ENCODE peak calls at places on chromosomes 7 and 10, in four cellular contexts. X, T, O and G are unnamed samples.

GRCh38 chr10:81036257-81036656 is 498.6 kb downstream of the SH2D4B start:
- DNase-seq in X (no peak), T (no peak), O (no peak), G (no peak)

GRCh38 chr10:1316107-1316805 is 260.1 kb downstream of the WDR37 start:
- DNase-seq in X (no peak), T (no peak), O (no peak), G (no peak)

GRCh38 chr10:16381083-16381482 is 55.7 kb upstream of the PTER start:
- DNase-seq in X (no peak), T (no peak), O (no peak), G (no peak)

GRCh38 chr10:3961082-3961481 is 176.1 kb upstream of the KLF6 start:
- DNase-seq in X (peak; percentile 55), T (peak; percentile 44), O (no peak), G (no peak)

GRCh38 chr10:9262770-9263169 is 1208.3 kb downstream of the GATA3 start:
- DNase-seq in X (no peak), T (no peak), O (no peak), G (no peak)

GRCh38 chr10:21888959-21889358 is 114.6 kb downstream of the DNAJC1 start:
- DNase-seq in X (peak; percentile 6), T (no peak), O (no peak), G (no peak)

GRCh38 chr7:155215576-155216325 is 81.9 kb upstream of the INSIG1 start:
- DNase-seq in X (no peak), T (no peak), O (no peak), G (no peak)

GRCh38 chr10:100065084-100065660 is 16.5 kb downstream of the CPN1 start:
- DNase-seq in X (no peak), T (no peak), O (no peak), G (no peak)

GRCh38 chr10:13872411-13872810 is 285.6 kb downstream of the PRPF18 start:
- DNase-seq in X (no peak), T (no peak), O (no peak), G (no peak)

GRCh38 chr7:44727346-44728262 is 21.0 kb upstream of the ZMIZ2 start:
- DNase-seq in X (no peak), T (no peak), O (peak; percentile 67), G (no peak)

GRCh38 chr10:91088300-91089140 is 131.9 kb upstream of the PCGF5 start:
- DNase-seq in X (peak; percentile 10), T (no peak), O (no peak), G (no peak)

GRCh38 chr10:113746188-113746950 is 5.1 kb upstream of the PLEKHS1 start:
- DNase-seq in X (no peak), T (no peak), O (no peak), G (no peak)

GRCh38 chr10:133237241-133238065 is at the start of gene VENTX:
- DNase-seq in X (no peak), T (no peak), O (no peak), G (no peak)

GRCh38 chr10:33661580-33662269 is 327.3 kb upstream of the NRP1 start:
- DNase-seq in X (no peak), T (no peak), O (peak; percentile 80), G (peak; percentile 86)

GRCh38 chr10:96228408-96229019 is 42.9 kb downstream of the BLNK start:
- DNase-seq in X (no peak), T (no peak), O (no peak), G (no peak)

GRCh38 chr10:78903351-78903940 is 165.3 kb upstream of the ZMIZ1 start:
- DNase-seq in X (no peak), T (no peak), O (no peak), G (no peak)

GRCh38 chr7:103940382-103941268 is 48.8 kb downstream of the RELN start:
- DNase-seq in X (no peak), T (no peak), O (no peak), G (no peak)

GRCh38 chr7:72039460-72039859 is 372.7 kb downstream of the CALN1 start:
- DNase-seq in X (no peak), T (no peak), O (no peak), G (no peak)

GRCh38 chr7:52498319-52498718 is 537.1 kb upstream of the POM121L12 start:
- DNase-seq in X (no peak), T (no peak), O (no peak), G (no peak)

GRCh38 chr10:59805043-59805442 is 51.8 kb upstream of the MRLN start:
- DNase-seq in X (peak; percentile 5), T (no peak), O (no peak), G (peak; percentile 38)

GRCh38 chr10:44731271-44731670 is 179.9 kb upstream of the TMEM72 start:
- DNase-seq in X (no peak), T (no peak), O (no peak), G (no peak)

GRCh38 chr7:52749880-52750279 is 285.6 kb upstream of the POM121L12 start:
- DNase-seq in X (no peak), T (no peak), O (no peak), G (no peak)

GRCh38 chr10:57972783-57973182 is 294.9 kb downstream of the IPMK start:
- DNase-seq in X (no peak), T (no peak), O (no peak), G (no peak)

GRCh38 chr10:33036670-33037069 is 78.6 kb upstream of the ITGB1 start:
- DNase-seq in X (no peak), T (no peak), O (no peak), G (no peak)

GRCh38 chr7:71350680-71351079 is 218.7 kb downstream of the GALNT17 start:
- DNase-seq in X (no peak), T (no peak), O (no peak), G (no peak)

GRCh38 chr10:75910032-75910431 is 478.6 kb downstream of the LRMDA start:
- DNase-seq in X (no peak), T (no peak), O (peak; percentile 3), G (no peak)

GRCh38 chr10:10320981-10321380 is 696.7 kb upstream of the CELF2 start:
- DNase-seq in X (no peak), T (no peak), O (no peak), G (no peak)

GRCh38 chr10:6046458-6047325 is 15.5 kb downstream of the IL2RA start:
- DNase-seq in X (no peak), T (no peak), O (no peak), G (no peak)

GRCh38 chr10:84224411-84225028 is 824 bp downstream of the LRIT2 start:
- DNase-seq in X (no peak), T (no peak), O (no peak), G (no peak)

GRCh38 chr10:77099136-77099535 is 538.5 kb downstream of the KCNMA1 start:
- DNase-seq in X (no peak), T (no peak), O (no peak), G (no peak)

GRCh38 chr10:68099736-68100135 is 9.6 kb upstream of the MYPN start:
- DNase-seq in X (no peak), T (no peak), O (no peak), G (no peak)